ENCODE peak calls at places on chromosomes 2 and 18, in seven cellular contexts. One of them, this sample, is unnamed.

GRCh38 chr2:44290271-44290670 is 15.0 kb downstream of the SLC3A1 start:
- DNase-seq in fibroblast of lung: peak; percentile 53
- DNase-seq in naive thymus-derived CD4-positive, alpha-beta T cell: no peak
- DNase-seq in brain microvascular endothelial cell: peak; percentile 61
- DNase-seq in lower lobe of right lung: no peak
- DNase-seq in endothelial cell of umbilical vein: no peak
- DNase-seq in Panc1: no peak
- DNase-seq in this sample: peak; percentile 58

GRCh38 chr2:43131051-43131889 is 95.1 kb downstream of the ZFP36L2 start:
- DNase-seq in fibroblast of lung: peak; percentile 78
- DNase-seq in naive thymus-derived CD4-positive, alpha-beta T cell: peak; percentile 72
- DNase-seq in brain microvascular endothelial cell: peak; percentile 90
- DNase-seq in lower lobe of right lung: peak; percentile 89
- DNase-seq in endothelial cell of umbilical vein: peak; percentile 82
- DNase-seq in Panc1: peak; percentile 24
- DNase-seq in this sample: peak; percentile 82

GRCh38 chr2:51782874-51783765 is 751.2 kb upstream of the NRXN1 start:
- DNase-seq in fibroblast of lung: peak; percentile 6
- DNase-seq in naive thymus-derived CD4-positive, alpha-beta T cell: no peak
- DNase-seq in brain microvascular endothelial cell: no peak
- DNase-seq in lower lobe of right lung: no peak
- DNase-seq in endothelial cell of umbilical vein: no peak
- DNase-seq in Panc1: no peak
- DNase-seq in this sample: peak; percentile 12

GRCh38 chr18:59052965-59053960 is 86.4 kb upstream of the SEC11C start:
- DNase-seq in fibroblast of lung: no peak
- DNase-seq in naive thymus-derived CD4-positive, alpha-beta T cell: no peak
- DNase-seq in brain microvascular endothelial cell: no peak
- DNase-seq in lower lobe of right lung: no peak
- DNase-seq in endothelial cell of umbilical vein: no peak
- DNase-seq in Panc1: no peak
- DNase-seq in this sample: no peak

GRCh38 chr2:80496770-80497169 is 192.2 kb upstream of the LRRTM1 start:
- DNase-seq in fibroblast of lung: peak; percentile 74
- DNase-seq in naive thymus-derived CD4-positive, alpha-beta T cell: no peak
- DNase-seq in brain microvascular endothelial cell: peak; percentile 21
- DNase-seq in lower lobe of right lung: no peak
- DNase-seq in endothelial cell of umbilical vein: no peak
- DNase-seq in Panc1: no peak
- DNase-seq in this sample: peak; percentile 66

GRCh38 chr2:209476367-209477191 is 52.7 kb downstream of the MAP2 start:
- DNase-seq in fibroblast of lung: peak; percentile 92
- DNase-seq in naive thymus-derived CD4-positive, alpha-beta T cell: no peak
- DNase-seq in brain microvascular endothelial cell: no peak
- DNase-seq in lower lobe of right lung: no peak
- DNase-seq in endothelial cell of umbilical vein: peak; percentile 94
- DNase-seq in Panc1: no peak
- DNase-seq in this sample: no peak

GRCh38 chr2:238716171-238716570 is 131.7 kb upstream of the TWIST2 start:
- DNase-seq in fibroblast of lung: no peak
- DNase-seq in naive thymus-derived CD4-positive, alpha-beta T cell: no peak
- DNase-seq in brain microvascular endothelial cell: no peak
- DNase-seq in lower lobe of right lung: no peak
- DNase-seq in endothelial cell of umbilical vein: no peak
- DNase-seq in Panc1: no peak
- DNase-seq in this sample: no peak

GRCh38 chr2:208980321-208980720 is 443.5 kb upstream of the MAP2 start:
- DNase-seq in fibroblast of lung: no peak
- DNase-seq in naive thymus-derived CD4-positive, alpha-beta T cell: no peak
- DNase-seq in brain microvascular endothelial cell: no peak
- DNase-seq in lower lobe of right lung: no peak
- DNase-seq in endothelial cell of umbilical vein: no peak
- DNase-seq in Panc1: no peak
- DNase-seq in this sample: no peak

GRCh38 chr18:58639751-58640427 is 11.0 kb upstream of the ALPK2 start:
- DNase-seq in fibroblast of lung: peak; percentile 65
- DNase-seq in naive thymus-derived CD4-positive, alpha-beta T cell: no peak
- DNase-seq in brain microvascular endothelial cell: peak; percentile 11
- DNase-seq in lower lobe of right lung: no peak
- DNase-seq in endothelial cell of umbilical vein: no peak
- DNase-seq in Panc1: no peak
- DNase-seq in this sample: peak; percentile 44

GRCh38 chr2:217940261-217941220 is 62.3 kb downstream of the TNS1 start:
- DNase-seq in fibroblast of lung: no peak
- DNase-seq in naive thymus-derived CD4-positive, alpha-beta T cell: no peak
- DNase-seq in brain microvascular endothelial cell: no peak
- DNase-seq in lower lobe of right lung: peak; percentile 84
- DNase-seq in endothelial cell of umbilical vein: no peak
- DNase-seq in Panc1: no peak
- DNase-seq in this sample: no peak

GRCh38 chr2:217939220-217939619 is 63.6 kb downstream of the TNS1 start:
- DNase-seq in fibroblast of lung: no peak
- DNase-seq in naive thymus-derived CD4-positive, alpha-beta T cell: no peak
- DNase-seq in brain microvascular endothelial cell: no peak
- DNase-seq in lower lobe of right lung: no peak
- DNase-seq in endothelial cell of umbilical vein: no peak
- DNase-seq in Panc1: no peak
- DNase-seq in this sample: no peak

GRCh38 chr2:217941339-217941738 is 61.5 kb downstream of the TNS1 start:
- DNase-seq in fibroblast of lung: no peak
- DNase-seq in naive thymus-derived CD4-positive, alpha-beta T cell: no peak
- DNase-seq in brain microvascular endothelial cell: no peak
- DNase-seq in lower lobe of right lung: no peak
- DNase-seq in endothelial cell of umbilical vein: no peak
- DNase-seq in Panc1: no peak
- DNase-seq in this sample: no peak

GRCh38 chr2:217938038-217938437 is 64.8 kb downstream of the TNS1 start:
- DNase-seq in fibroblast of lung: no peak
- DNase-seq in naive thymus-derived CD4-positive, alpha-beta T cell: no peak
- DNase-seq in brain microvascular endothelial cell: no peak
- DNase-seq in lower lobe of right lung: no peak
- DNase-seq in endothelial cell of umbilical vein: no peak
- DNase-seq in Panc1: no peak
- DNase-seq in this sample: no peak

DNA sequence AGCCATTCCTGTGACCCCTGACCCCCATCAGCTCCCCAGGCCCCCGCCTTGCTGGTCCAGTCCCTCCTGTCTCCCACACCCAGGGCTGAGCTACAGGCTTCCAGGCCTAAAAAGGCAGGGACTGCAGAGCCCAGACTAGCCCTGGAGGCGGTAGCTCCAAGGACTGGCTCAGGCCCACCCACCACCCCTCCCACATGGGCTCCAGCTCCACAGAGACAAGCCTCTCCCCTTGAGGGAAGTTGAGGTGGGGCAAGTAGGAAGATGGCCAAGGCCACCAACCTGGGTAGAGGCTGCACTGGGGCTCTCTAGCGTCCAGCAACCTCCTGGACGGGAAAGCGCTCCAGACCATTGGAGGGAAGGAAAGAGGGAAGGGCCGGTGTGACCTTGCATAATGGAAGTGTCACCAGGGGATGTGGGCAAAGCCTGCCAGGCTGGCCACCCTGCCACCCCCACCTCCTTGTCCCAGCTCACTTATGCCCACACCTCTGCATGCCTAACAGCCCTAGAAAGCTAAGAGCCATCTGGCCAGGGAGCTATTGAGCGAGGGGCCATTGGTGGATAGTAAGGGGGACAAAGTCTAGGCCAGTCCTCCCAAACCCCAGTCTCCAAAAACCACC is 63.1 kb downstream of the TNS1 start:
- DNase-seq in fibroblast of lung: no peak
- DNase-seq in naive thymus-derived CD4-positive, alpha-beta T cell: no peak
- DNase-seq in brain microvascular endothelial cell: no peak
- DNase-seq in lower lobe of right lung: peak; percentile 70
- DNase-seq in endothelial cell of umbilical vein: no peak
- DNase-seq in Panc1: no peak
- DNase-seq in this sample: no peak
- H3K4me3 ChIP-seq in fibroblast of lung: no peak overlapping the region
- H3K4me3 ChIP-seq in naive thymus-derived CD4-positive, alpha-beta T cell: no peak overlapping the region
- H3K4me3 ChIP-seq in brain microvascular endothelial cell: no peak overlapping the region
- H3K4me3 ChIP-seq in lower lobe of right lung: peak overlapping the region; percentile 80
- H3K4me3 ChIP-seq in endothelial cell of umbilical vein: no peak overlapping the region
- H3K4me3 ChIP-seq in Panc1: no peak overlapping the region
- H3K4me3 ChIP-seq in this sample: no peak overlapping the region

GRCh38 chr2:54666131-54666637 is 57.3 kb upstream of the EML6 start:
- DNase-seq in fibroblast of lung: peak; percentile 87
- DNase-seq in naive thymus-derived CD4-positive, alpha-beta T cell: no peak
- DNase-seq in brain microvascular endothelial cell: peak; percentile 64
- DNase-seq in lower lobe of right lung: no peak
- DNase-seq in endothelial cell of umbilical vein: peak; percentile 19
- DNase-seq in Panc1: no peak
- DNase-seq in this sample: no peak
- H3K36me3 ChIP-seq in fibroblast of lung: peaks cover 30% of the 10 kb centered on the region
- H3K36me3 ChIP-seq in naive thymus-derived CD4-positive, alpha-beta T cell: peaks cover 53% of the 10 kb centered on the region
- H3K36me3 ChIP-seq in brain microvascular endothelial cell: peaks cover 85% of the 10 kb centered on the region
- H3K36me3 ChIP-seq in lower lobe of right lung: peaks cover 90% of the 10 kb centered on the region
- H3K36me3 ChIP-seq in endothelial cell of umbilical vein: peaks cover 53% of the 10 kb centered on the region
- H3K36me3 ChIP-seq in Panc1: peaks cover 23% of the 10 kb centered on the region
- H3K36me3 ChIP-seq in this sample: peaks cover 15% of the 10 kb centered on the region

GRCh38 chr2:148888003-148888501 is 13.0 kb downstream of the KIF5C start:
- DNase-seq in fibroblast of lung: no peak
- DNase-seq in naive thymus-derived CD4-positive, alpha-beta T cell: no peak
- DNase-seq in brain microvascular endothelial cell: no peak
- DNase-seq in lower lobe of right lung: peak; percentile 43
- DNase-seq in endothelial cell of umbilical vein: no peak
- DNase-seq in Panc1: no peak
- DNase-seq in this sample: no peak
- H3K27me3 ChIP-seq in fibroblast of lung: no peaks in the 10 kb centered on the region
- H3K27me3 ChIP-seq in naive thymus-derived CD4-positive, alpha-beta T cell: peaks cover 15% of the 10 kb centered on the region
- H3K27me3 ChIP-seq in brain microvascular endothelial cell: peaks cover 19% of the 10 kb centered on the region
- H3K27me3 ChIP-seq in lower lobe of right lung: peaks cover 37% of the 10 kb centered on the region
- H3K27me3 ChIP-seq in endothelial cell of umbilical vein: peaks cover 29% of the 10 kb centered on the region
- H3K27me3 ChIP-seq in Panc1: peaks cover 30% of the 10 kb centered on the region
- H3K27me3 ChIP-seq in this sample: peaks cover 9% of the 10 kb centered on the region

GRCh38 chr2:64218137-64218536 is 73.9 kb upstream of the PELI1 start:
- DNase-seq in fibroblast of lung: no peak
- DNase-seq in naive thymus-derived CD4-positive, alpha-beta T cell: no peak
- DNase-seq in brain microvascular endothelial cell: no peak
- DNase-seq in lower lobe of right lung: no peak
- DNase-seq in endothelial cell of umbilical vein: no peak
- DNase-seq in Panc1: no peak
- DNase-seq in this sample: no peak
- H3K4me3 ChIP-seq in fibroblast of lung: no peak overlapping the region
- H3K4me3 ChIP-seq in naive thymus-derived CD4-positive, alpha-beta T cell: no peak overlapping the region
- H3K4me3 ChIP-seq in brain microvascular endothelial cell: no peak overlapping the region
- H3K4me3 ChIP-seq in lower lobe of right lung: no peak overlapping the region
- H3K4me3 ChIP-seq in endothelial cell of umbilical vein: no peak overlapping the region
- H3K4me3 ChIP-seq in Panc1: no peak overlapping the region
- H3K4me3 ChIP-seq in this sample: no peak overlapping the region

GRCh38 chr2:215371915-215372897 is 60.3 kb downstream of the ATIC start:
- DNase-seq in fibroblast of lung: no peak
- DNase-seq in naive thymus-derived CD4-positive, alpha-beta T cell: no peak
- DNase-seq in brain microvascular endothelial cell: peak; percentile 55
- DNase-seq in lower lobe of right lung: no peak
- DNase-seq in endothelial cell of umbilical vein: no peak
- DNase-seq in Panc1: no peak
- DNase-seq in this sample: no peak

GRCh38 chr2:215369191-215369760 is 57.4 kb downstream of the ATIC start:
- DNase-seq in fibroblast of lung: peak; percentile 56
- DNase-seq in naive thymus-derived CD4-positive, alpha-beta T cell: no peak
- DNase-seq in brain microvascular endothelial cell: no peak
- DNase-seq in lower lobe of right lung: no peak
- DNase-seq in endothelial cell of umbilical vein: no peak
- DNase-seq in Panc1: no peak
- DNase-seq in this sample: no peak

GRCh38 chr2:215367647-215368492 is 56.0 kb downstream of the ATIC start:
- DNase-seq in fibroblast of lung: peak; percentile 73
- DNase-seq in naive thymus-derived CD4-positive, alpha-beta T cell: no peak
- DNase-seq in brain microvascular endothelial cell: peak; percentile 49
- DNase-seq in lower lobe of right lung: no peak
- DNase-seq in endothelial cell of umbilical vein: peak; percentile 44
- DNase-seq in Panc1: no peak
- DNase-seq in this sample: peak; percentile 43

GRCh38 chr2:215368493-215368809 is 56.6 kb downstream of the ATIC start:
- DNase-seq in fibroblast of lung: no peak
- DNase-seq in naive thymus-derived CD4-positive, alpha-beta T cell: no peak
- DNase-seq in brain microvascular endothelial cell: no peak
- DNase-seq in lower lobe of right lung: no peak
- DNase-seq in endothelial cell of umbilical vein: no peak
- DNase-seq in Panc1: no peak
- DNase-seq in this sample: no peak

GRCh38 chr2:215370116-215370965 is 58.5 kb downstream of the ATIC start:
- DNase-seq in fibroblast of lung: peak; percentile 25
- DNase-seq in naive thymus-derived CD4-positive, alpha-beta T cell: no peak
- DNase-seq in brain microvascular endothelial cell: peak; percentile 38
- DNase-seq in lower lobe of right lung: no peak
- DNase-seq in endothelial cell of umbilical vein: no peak
- DNase-seq in Panc1: no peak
- DNase-seq in this sample: no peak
- H3K36me3 ChIP-seq in fibroblast of lung: peaks cover 22% of the 10 kb centered on the region
- H3K36me3 ChIP-seq in naive thymus-derived CD4-positive, alpha-beta T cell: no peaks in the 10 kb centered on the region
- H3K36me3 ChIP-seq in brain microvascular endothelial cell: peaks cover 92% of the 10 kb centered on the region
- H3K36me3 ChIP-seq in lower lobe of right lung: peaks cover 85% of the 10 kb centered on the region
- H3K36me3 ChIP-seq in endothelial cell of umbilical vein: peaks cover 83% of the 10 kb centered on the region
- H3K36me3 ChIP-seq in Panc1: no peaks in the 10 kb centered on the region
- H3K36me3 ChIP-seq in this sample: peaks cover 7% of the 10 kb centered on the region

GRCh38 chr2:145725876-145726275 is 1206.0 kb upstream of the ZEB2 start:
- DNase-seq in fibroblast of lung: no peak
- DNase-seq in naive thymus-derived CD4-positive, alpha-beta T cell: no peak
- DNase-seq in brain microvascular endothelial cell: no peak
- DNase-seq in lower lobe of right lung: no peak
- DNase-seq in endothelial cell of umbilical vein: no peak
- DNase-seq in Panc1: no peak
- DNase-seq in this sample: no peak

GRCh38 chr2:145724499-145724898 is 1204.6 kb upstream of the ZEB2 start:
- DNase-seq in fibroblast of lung: no peak
- DNase-seq in naive thymus-derived CD4-positive, alpha-beta T cell: no peak
- DNase-seq in brain microvascular endothelial cell: peak; percentile 40
- DNase-seq in lower lobe of right lung: no peak
- DNase-seq in endothelial cell of umbilical vein: no peak
- DNase-seq in Panc1: no peak
- DNase-seq in this sample: no peak

GRCh38 chr2:145723872-145724271 is 1204.0 kb upstream of the ZEB2 start:
- DNase-seq in fibroblast of lung: no peak
- DNase-seq in naive thymus-derived CD4-positive, alpha-beta T cell: no peak
- DNase-seq in brain microvascular endothelial cell: no peak
- DNase-seq in lower lobe of right lung: no peak
- DNase-seq in endothelial cell of umbilical vein: peak; percentile 70
- DNase-seq in Panc1: no peak
- DNase-seq in this sample: no peak

GRCh38 chr2:145721681-145722080 is 1201.8 kb upstream of the ZEB2 start:
- DNase-seq in fibroblast of lung: no peak
- DNase-seq in naive thymus-derived CD4-positive, alpha-beta T cell: no peak
- DNase-seq in brain microvascular endothelial cell: no peak
- DNase-seq in lower lobe of right lung: no peak
- DNase-seq in endothelial cell of umbilical vein: no peak
- DNase-seq in Panc1: no peak
- DNase-seq in this sample: no peak
- H3K27me3 ChIP-seq in fibroblast of lung: no peaks in the 10 kb centered on the region
- H3K27me3 ChIP-seq in naive thymus-derived CD4-positive, alpha-beta T cell: no peaks in the 10 kb centered on the region
- H3K27me3 ChIP-seq in brain microvascular endothelial cell: no peaks in the 10 kb centered on the region
- H3K27me3 ChIP-seq in lower lobe of right lung: no peaks in the 10 kb centered on the region
- H3K27me3 ChIP-seq in endothelial cell of umbilical vein: no peaks in the 10 kb centered on the region
- H3K27me3 ChIP-seq in Panc1: no peaks in the 10 kb centered on the region
- H3K27me3 ChIP-seq in this sample: no peaks in the 10 kb centered on the region

DNA sequence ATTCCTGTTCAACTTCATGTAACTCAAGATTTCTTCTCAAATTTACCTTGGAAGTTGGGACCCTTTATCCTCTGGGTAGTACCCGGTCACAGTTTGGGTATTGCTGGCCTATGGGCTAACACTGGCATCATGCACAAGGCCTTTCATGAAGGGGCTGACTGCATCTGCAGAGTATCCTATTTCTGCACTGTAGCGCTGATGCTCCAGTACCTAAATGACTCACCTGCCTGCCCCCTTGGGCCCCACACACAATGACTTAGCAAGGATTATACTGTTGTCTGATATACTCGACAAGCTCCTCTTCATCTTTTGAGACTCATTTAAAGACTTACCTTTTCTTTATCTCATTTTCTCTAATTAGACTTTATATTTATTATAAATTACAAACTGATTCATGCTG is 39.9 kb downstream of the DNAH6 start:
- DNase-seq in fibroblast of lung: no peak
- DNase-seq in naive thymus-derived CD4-positive, alpha-beta T cell: no peak
- DNase-seq in brain microvascular endothelial cell: no peak
- DNase-seq in lower lobe of right lung: no peak
- DNase-seq in endothelial cell of umbilical vein: no peak
- DNase-seq in Panc1: no peak
- DNase-seq in this sample: no peak
- H3K4me3 ChIP-seq in fibroblast of lung: no peak overlapping the region
- H3K4me3 ChIP-seq in naive thymus-derived CD4-positive, alpha-beta T cell: no peak overlapping the region
- H3K4me3 ChIP-seq in brain microvascular endothelial cell: no peak overlapping the region
- H3K4me3 ChIP-seq in lower lobe of right lung: no peak overlapping the region
- H3K4me3 ChIP-seq in endothelial cell of umbilical vein: no peak overlapping the region
- H3K4me3 ChIP-seq in Panc1: no peak overlapping the region
- H3K4me3 ChIP-seq in this sample: no peak overlapping the region

This sample was measured in kidney epithelial cell.